ENCODE peak calls at places on chromosome 21, in eight cellular contexts. L is neural progenitor cell, G is fibroblast of lung, S is ovary, O is tibial nerve, R is DND-41, E is stomach, B is OCI-LY7. N is an unnamed sample. For H3K4me1, the result is how much of the 10 kb centered on the place peaks cover.

GRCh38 chr21:44370027-44370735 is 16.8 kb downstream of the TRPM2 start:
- DNase-seq in E (peak), B (no peak), S (peak), O (no peak), R (no peak), L (peak), G (peak), N (no peak)

GRCh38 chr21:15441060-15441493 is 288.7 kb upstream of the USP25 start:
- DNase-seq in L (peak), O (no peak), B (no peak), G (no peak), E (no peak), S (no peak), R (no peak), N (no peak)

GRCh38 chr21:44397431-44398031 is 44.1 kb downstream of the TRPM2 start:
- DNase-seq in B (no peak), S (peak), O (no peak), L (no peak), E (no peak), G (no peak), R (no peak), N (no peak)

GRCh38 chr21:39562791-39563770 is 49.7 kb upstream of the B3GALT5 start:
- DNase-seq in R (no peak), G (no peak), E (no peak), S (no peak), B (no peak), O (no peak), L (no peak), N (no peak)

GRCh38 chr21:32624726-32625125 is 12.5 kb upstream of the CFAP298 start:
- DNase-seq in G (peak), R (no peak), B (no peak), L (no peak), S (no peak), O (no peak), E (no peak), N (no peak)

GRCh38 chr21:45269861-45270260 is 17.8 kb downstream of the POFUT2 start:
- DNase-seq in R (no peak), G (no peak), O (no peak), L (no peak), B (no peak), S (peak), E (peak), N (no peak)

GRCh38 chr21:38631171-38631570 is 132.9 kb upstream of the ERG start:
- DNase-seq in E (no peak), B (no peak), L (no peak), S (no peak), R (no peak), O (no peak), G (peak), N (no peak)

GRCh38 chr21:39197448-39197847 is 14.2 kb upstream of the PSMG1 start:
- DNase-seq in L (no peak), O (no peak), B (no peak), G (no peak), R (no peak), S (no peak), E (no peak), N (no peak)

GRCh38 chr21:27674037-27674436 is 707.1 kb upstream of the ADAMTS5 start:
- DNase-seq in L (no peak), G (peak), R (no peak), S (no peak), E (no peak), O (no peak), B (no peak), N (no peak)

GRCh38 chr21:44951186-44951915 is 11.5 kb downstream of the SLX9 start:
- DNase-seq in S (no peak), O (no peak), B (no peak), R (no peak), G (no peak), L (no peak), E (no peak), N (peak)

GRCh38 chr21:31530918-31531705 is 128.4 kb upstream of the SOD1 start:
- DNase-seq in R (no peak), O (no peak), E (peak), S (no peak), B (no peak), G (no peak), L (no peak), N (no peak)

GRCh38 chr21:38789275-38789674 is 16.5 kb upstream of the ETS2 start:
- DNase-seq in O (no peak), S (no peak), R (no peak), E (no peak), G (no peak), L (no peak), B (no peak), N (no peak)

GRCh38 chr21:44039828-44040227 is 27.7 kb downstream of the TRAPPC10 start:
- DNase-seq in B (no peak), E (no peak), G (no peak), O (no peak), L (no peak), S (no peak), R (no peak), N (no peak)

GRCh38 chr21:16194851-16195251 is 465.1 kb downstream of the USP25 start:
- DNase-seq in G (peak), L (peak), E (no peak), O (peak), B (no peak), S (no peak), R (peak), N (no peak)

GRCh38 chr21:45073301-45074047 is 906 bp upstream of the ADARB1 start:
- DNase-seq in O (no peak), B (peak), E (peak), R (no peak), G (no peak), L (peak), S (peak), N (no peak)

GRCh38 chr21:20730421-20730820 is 267.8 kb upstream of the NCAM2 start:
- DNase-seq in E (no peak), R (no peak), B (no peak), S (no peak), L (no peak), O (no peak), G (no peak), N (no peak)

DNA sequence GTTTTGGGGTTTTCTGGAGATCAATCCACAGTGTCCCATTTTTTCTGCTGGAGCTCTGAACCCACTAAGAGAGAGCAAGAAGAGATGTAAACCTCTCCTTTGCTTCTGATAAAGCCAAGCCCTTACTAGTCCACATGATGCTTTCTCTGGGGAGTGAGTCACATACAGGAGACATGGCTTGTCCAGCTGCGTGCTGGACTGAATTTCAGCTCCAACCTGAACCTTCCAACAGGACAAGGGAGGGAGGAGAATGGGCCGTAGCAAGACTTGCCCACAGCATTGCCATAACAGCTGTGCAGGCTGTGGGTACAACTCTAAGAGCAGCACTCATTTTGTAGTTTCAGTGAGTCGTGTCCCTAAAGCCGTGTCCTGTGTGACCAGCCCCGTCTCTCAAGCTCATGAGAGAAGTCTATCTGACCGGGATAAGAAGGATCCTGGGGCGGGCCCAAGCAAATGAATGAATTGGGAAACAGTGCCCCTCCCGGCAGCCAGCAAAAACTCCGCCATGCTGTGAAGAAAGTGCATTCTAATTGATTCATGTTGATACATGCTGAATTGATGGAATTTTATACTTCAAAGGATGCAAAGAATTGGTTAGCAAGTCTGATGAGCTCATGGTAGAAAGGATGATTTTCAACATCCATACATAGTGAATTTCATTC is 195.2 kb downstream of the GABPA start:
- DNase-seq in S (no peak), L (peak), R (no peak), B (no peak), O (no peak), G (peak), E (no peak), N (peak)
- H3K4me1 ChIP-seq in S (under half), L (under half), R (under half), B (under half), O (under half), G (under half), E (under half), N (under half)

GRCh38 chr21:37459575-37459974 is 93.0 kb downstream of the DYRK1A start:
- DNase-seq in B (no peak), R (no peak), L (no peak), S (no peak), E (no peak), G (peak), O (no peak), N (no peak)
- H3K4me1 ChIP-seq in B (under half), R (under half), L (under half), S (under half), E (half or more), G (under half), O (half or more), N (half or more)

GRCh38 chr21:35204850-35205564 is 155.9 kb upstream of the RUNX1 start:
- DNase-seq in S (peak), O (no peak), G (peak), R (peak), L (no peak), B (peak), E (peak), N (peak)
- H3K4me1 ChIP-seq in S (under half), O (under half), G (under half), R (under half), L (under half), B (under half), E (under half), N (half or more)

DNA sequence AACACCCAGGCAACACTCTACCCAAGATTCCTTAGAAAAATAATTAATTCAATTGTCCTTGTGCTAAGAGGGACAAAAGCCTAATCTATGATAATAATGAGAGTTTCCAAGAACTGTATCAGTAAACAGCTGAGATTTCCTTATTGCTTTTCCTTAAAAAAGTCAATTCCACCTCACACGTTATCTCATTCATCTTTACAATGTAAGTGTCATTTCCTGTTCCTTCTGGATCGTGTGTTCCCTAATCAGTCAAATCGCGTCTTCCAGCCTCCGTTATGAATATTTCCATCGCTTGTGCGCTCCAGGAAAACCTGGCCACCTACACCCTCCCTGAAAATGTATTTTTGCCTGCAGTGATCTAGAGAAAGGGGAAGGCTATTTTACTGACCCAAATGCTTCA is 23.9 kb upstream of the CLDN17 start:
- DNase-seq in R (no peak), S (no peak), L (no peak), O (no peak), E (no peak), B (no peak), G (no peak), N (no peak)
- H3K4me1 ChIP-seq in R (under half), S (under half), L (under half), O (under half), E (under half), B (under half), G (under half), N (under half)

GRCh38 chr21:21898801-21899200 is 900.6 kb downstream of the NCAM2 start:
- DNase-seq in B (no peak), S (no peak), L (no peak), G (no peak), O (no peak), E (no peak), R (no peak), N (no peak)
- H3K4me1 ChIP-seq in B (under half), S (under half), L (under half), G (under half), O (under half), E (under half), R (under half), N (under half)

DNA sequence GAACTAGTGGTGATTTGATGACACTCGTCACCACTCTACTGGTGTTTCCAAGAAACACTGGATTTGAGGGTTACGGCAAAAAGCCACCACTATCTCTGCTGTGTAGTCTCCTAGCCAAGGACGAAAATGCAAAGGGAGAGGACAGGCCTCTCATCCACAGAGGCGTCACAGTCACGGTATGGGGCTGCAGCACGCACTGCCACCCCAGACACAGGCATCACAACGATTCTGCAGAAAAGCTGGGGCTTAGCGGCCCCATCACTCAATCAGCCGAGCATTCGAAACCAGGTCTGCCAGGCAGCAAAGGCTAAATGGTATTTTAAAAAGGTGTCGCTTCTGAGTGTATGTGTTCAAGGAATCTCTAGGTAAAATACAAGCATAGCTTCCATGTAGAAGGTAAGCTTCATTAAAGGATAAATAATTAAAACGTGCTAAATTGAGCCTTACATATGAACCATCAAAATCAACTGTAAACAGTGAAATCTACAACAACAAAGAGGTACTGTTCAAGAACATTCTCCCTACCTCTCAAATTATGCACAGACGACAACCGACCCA is 1.4 kb downstream of the RIPK4 start:
- DNase-seq in S (no peak), R (peak), G (no peak), O (no peak), E (no peak), L (no peak), B (no peak), N (no peak)
- H3K4me1 ChIP-seq in S (under half), R (half or more), G (under half), O (under half), E (half or more), L (half or more), B (under half), N (under half)

GRCh38 chr21:42388740-42389448 is 7.0 kb downstream of the TMPRSS3 start:
- DNase-seq in E (peak), O (no peak), R (no peak), S (no peak), L (no peak), B (no peak), G (no peak), N (peak)
- H3K4me1 ChIP-seq in E (under half), O (under half), R (under half), S (under half), L (under half), B (under half), G (under half), N (under half)

DNA sequence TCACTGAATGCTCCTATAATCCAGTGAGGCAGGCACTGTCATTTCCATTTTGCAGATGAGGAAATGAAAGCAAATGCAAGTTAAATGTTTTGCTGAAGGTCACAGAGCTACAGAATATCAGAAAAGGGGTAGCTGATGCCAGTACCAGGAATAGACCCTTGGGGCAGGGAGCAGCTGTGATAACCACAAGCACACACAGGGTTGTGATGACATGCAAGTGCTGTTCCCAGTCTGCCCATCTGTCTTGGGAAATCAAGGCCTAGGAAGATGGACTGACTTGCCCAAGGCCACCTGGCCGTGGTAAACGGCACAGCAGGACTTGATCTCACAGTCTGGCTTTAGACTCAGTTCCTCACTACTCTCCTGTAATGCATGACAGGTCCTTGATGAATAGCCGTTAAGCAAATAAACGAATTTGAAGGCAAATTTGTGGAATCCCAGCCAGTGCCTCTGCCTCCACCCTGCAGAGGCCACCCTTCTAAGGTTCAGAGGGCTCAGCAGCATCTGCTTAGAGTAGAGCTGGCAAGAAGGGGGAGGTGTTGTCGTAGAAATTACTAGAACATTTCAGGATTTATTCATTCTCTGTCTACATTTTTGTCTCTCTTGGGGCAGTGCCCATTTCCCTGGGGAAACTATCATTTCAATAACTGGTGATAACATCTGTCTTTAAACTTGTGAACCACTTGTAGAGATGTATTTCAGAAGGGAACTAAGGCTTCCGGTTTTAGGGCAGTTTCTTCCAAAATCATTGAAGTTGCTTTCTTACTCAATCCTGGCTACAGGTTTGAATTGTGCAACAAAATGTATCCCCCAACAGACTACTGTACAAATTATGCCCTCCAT is 53.2 kb upstream of the MRPS6 start:
- DNase-seq in L (no peak), E (no peak), O (no peak), B (peak), R (peak), S (no peak), G (peak), N (no peak)
- H3K4me1 ChIP-seq in L (under half), E (under half), O (under half), B (half or more), R (half or more), S (under half), G (under half), N (under half)

GRCh38 chr21:14353712-14354111 is 29.2 kb downstream of the HSPA13 start:
- DNase-seq in S (no peak), L (no peak), B (no peak), E (no peak), O (no peak), R (no peak), G (no peak), N (no peak)
- H3K4me1 ChIP-seq in S (under half), L (under half), B (under half), E (under half), O (under half), R (under half), G (under half), N (under half)

N was measured in psoas muscle.